ENCODE peak calls at places on chromosomes 2 and 18, in seven cellular contexts. G, X, I, U, Q, M and B are unnamed samples.

GRCh38 chr2:54226224-54226623 is 29.8 kb downstream of the TSPYL6 start:
- DNase-seq in G (no peak), X (no peak), I (no peak), U (no peak), Q (no peak), M (no peak), B (no peak)

GRCh38 chr2:73931531-73932500 is 5.1 kb downstream of the DGUOK start:
- DNase-seq in G (no peak), X (no peak), I (no peak), U (no peak), Q (no peak), M (no peak), B (no peak)

GRCh38 chr2:62471816-62472215 is 34.2 kb downstream of the TMEM17 start:
- DNase-seq in G (no peak), X (no peak), I (no peak), U (no peak), Q (peak; percentile 80), M (no peak), B (no peak)

GRCh38 chr2:1227289-1227900 is 185.9 kb upstream of the TPO start:
- DNase-seq in G (peak; percentile 78), X (no peak), I (no peak), U (no peak), Q (no peak), M (no peak), B (peak; percentile 84)

GRCh38 chr2:59080465-59081181 is 839.5 kb upstream of the FANCL start:
- DNase-seq in G (no peak), X (no peak), I (no peak), U (no peak), Q (no peak), M (no peak), B (no peak)

GRCh38 chr2:45786831-45787357 is 135.4 kb downstream of the PRKCE start:
- DNase-seq in G (no peak), X (no peak), I (no peak), U (no peak), Q (no peak), M (no peak), B (no peak)

GRCh38 chr2:154375625-154376020 is 322.9 kb upstream of the KCNJ3 start:
- DNase-seq in G (peak; percentile 55), X (peak; percentile 36), I (no peak), U (no peak), Q (no peak), M (no peak), B (peak; percentile 54)

GRCh38 chr18:49274188-49274714 is 186.2 kb downstream of the DYM start:
- DNase-seq in G (no peak), X (no peak), I (peak; percentile 46), U (no peak), Q (no peak), M (no peak), B (no peak)

GRCh38 chr2:159073256-159073655 is 104.8 kb downstream of the TANC1 start:
- DNase-seq in G (no peak), X (no peak), I (no peak), U (no peak), Q (no peak), M (no peak), B (no peak)

GRCh38 chr2:139411236-139411635 is 631.0 kb upstream of the NXPH2 start:
- DNase-seq in G (no peak), X (no peak), I (peak; percentile 58), U (peak; percentile 30), Q (no peak), M (no peak), B (no peak)

GRCh38 chr18:49976810-49977209 is 163.5 kb upstream of the ACAA2 start:
- DNase-seq in G (peak; percentile 90), X (no peak), I (no peak), U (no peak), Q (no peak), M (no peak), B (no peak)

GRCh38 chr2:99569393-99569792 is 79.6 kb upstream of the REV1 start:
- DNase-seq in G (no peak), X (no peak), I (no peak), U (no peak), Q (no peak), M (no peak), B (peak; percentile 32)

GRCh38 chr2:170554278-170554955 is 160.7 kb upstream of the SP5 start:
- DNase-seq in G (no peak), X (no peak), I (no peak), U (no peak), Q (no peak), M (no peak), B (no peak)